ENCODE peak calls at places on chromosomes 3 and 15, in five cellular contexts. One of them, this sample, is unnamed.

GRCh38 chr3:151460240-151460639 is 621 bp downstream of the IGSF10 start:
- DNase-seq in upper lobe of right lung: no peak
- DNase-seq in heart right ventricle: no peak
- DNase-seq in ovary: no peak
- DNase-seq in CD8-positive, alpha-beta T cell: no peak
- DNase-seq in this sample: no peak

GRCh38 chr3:60399861-60400845 is 851.1 kb downstream of the FHIT start:
- DNase-seq in upper lobe of right lung: no peak
- DNase-seq in heart right ventricle: no peak
- DNase-seq in ovary: no peak
- DNase-seq in CD8-positive, alpha-beta T cell: no peak
- DNase-seq in this sample: no peak

GRCh38 chr15:62770111-62770660 is 272.4 kb upstream of the TPM1 start:
- DNase-seq in upper lobe of right lung: no peak
- DNase-seq in heart right ventricle: no peak
- DNase-seq in ovary: no peak
- DNase-seq in CD8-positive, alpha-beta T cell: no peak
- DNase-seq in this sample: no peak

GRCh38 chr3:111299070-111299672 is 227.6 kb downstream of the NECTIN3 start:
- DNase-seq in upper lobe of right lung: no peak
- DNase-seq in heart right ventricle: no peak
- DNase-seq in ovary: no peak
- DNase-seq in CD8-positive, alpha-beta T cell: no peak
- DNase-seq in this sample: no peak

GRCh38 chr3:153357436-153357835 is 195.4 kb downstream of the RAP2B start:
- DNase-seq in upper lobe of right lung: no peak
- DNase-seq in heart right ventricle: no peak
- DNase-seq in ovary: no peak
- DNase-seq in CD8-positive, alpha-beta T cell: no peak
- DNase-seq in this sample: no peak

GRCh38 chr3:172520332-172520831 is 2.8 kb downstream of the TNFSF10 start:
- DNase-seq in upper lobe of right lung: no peak
- DNase-seq in heart right ventricle: no peak
- DNase-seq in ovary: no peak
- DNase-seq in CD8-positive, alpha-beta T cell: no peak
- DNase-seq in this sample: no peak

GRCh38 chr3:72756900-72757299 is 91.3 kb downstream of the SHQ1 start:
- DNase-seq in upper lobe of right lung: no peak
- DNase-seq in heart right ventricle: no peak
- DNase-seq in ovary: no peak
- DNase-seq in CD8-positive, alpha-beta T cell: peak; percentile 31
- DNase-seq in this sample: no peak

GRCh38 chr15:31347981-31348803 is 21.6 kb downstream of the KLF13 start:
- DNase-seq in upper lobe of right lung: peak; percentile 55
- DNase-seq in heart right ventricle: no peak
- DNase-seq in ovary: no peak
- DNase-seq in CD8-positive, alpha-beta T cell: no peak
- DNase-seq in this sample: no peak

GRCh38 chr3:179526989-179527391 is 35.7 kb upstream of the ACTL6A start:
- DNase-seq in upper lobe of right lung: no peak
- DNase-seq in heart right ventricle: peak; percentile 85
- DNase-seq in ovary: peak; percentile 34
- DNase-seq in CD8-positive, alpha-beta T cell: no peak
- DNase-seq in this sample: no peak

GRCh38 chr15:77865701-77866100 is 211.8 kb downstream of the TBC1D2B start:
- DNase-seq in upper lobe of right lung: peak; percentile 40
- DNase-seq in heart right ventricle: no peak
- DNase-seq in ovary: peak; percentile 4
- DNase-seq in CD8-positive, alpha-beta T cell: no peak
- DNase-seq in this sample: no peak

GRCh38 chr15:77865106-77865630 is 212.3 kb downstream of the TBC1D2B start:
- DNase-seq in upper lobe of right lung: peak; percentile 43
- DNase-seq in heart right ventricle: no peak
- DNase-seq in ovary: no peak
- DNase-seq in CD8-positive, alpha-beta T cell: no peak
- DNase-seq in this sample: no peak

GRCh38 chr15:77863491-77864105 is 213.9 kb downstream of the TBC1D2B start:
- DNase-seq in upper lobe of right lung: peak; percentile 47
- DNase-seq in heart right ventricle: no peak
- DNase-seq in ovary: no peak
- DNase-seq in CD8-positive, alpha-beta T cell: no peak
- DNase-seq in this sample: no peak

GRCh38 chr15:77866186-77866585 is 211.3 kb downstream of the TBC1D2B start:
- DNase-seq in upper lobe of right lung: peak; percentile 32
- DNase-seq in heart right ventricle: no peak
- DNase-seq in ovary: peak; percentile 4
- DNase-seq in CD8-positive, alpha-beta T cell: no peak
- DNase-seq in this sample: no peak

GRCh38 chr15:77864211-77865105 is 213.1 kb downstream of the TBC1D2B start:
- DNase-seq in upper lobe of right lung: peak; percentile 63
- DNase-seq in heart right ventricle: no peak
- DNase-seq in ovary: peak; percentile 6
- DNase-seq in CD8-positive, alpha-beta T cell: no peak
- DNase-seq in this sample: no peak
- H3K9me3 ChIP-seq in upper lobe of right lung: no peaks in the 10 kb centered on the region
- H3K9me3 ChIP-seq in heart right ventricle: no peaks in the 10 kb centered on the region
- H3K9me3 ChIP-seq in ovary: no peaks in the 10 kb centered on the region
- H3K9me3 ChIP-seq in CD8-positive, alpha-beta T cell: no peaks in the 10 kb centered on the region
- H3K9me3 ChIP-seq in this sample: no peaks in the 10 kb centered on the region

GRCh38 chr15:69551391-69552056 is 98.9 kb downstream of the RPLP1 start:
- DNase-seq in upper lobe of right lung: no peak
- DNase-seq in heart right ventricle: no peak
- DNase-seq in ovary: no peak
- DNase-seq in CD8-positive, alpha-beta T cell: no peak
- DNase-seq in this sample: no peak

GRCh38 chr15:69546182-69546581 is 93.6 kb downstream of the RPLP1 start:
- DNase-seq in upper lobe of right lung: no peak
- DNase-seq in heart right ventricle: no peak
- DNase-seq in ovary: no peak
- DNase-seq in CD8-positive, alpha-beta T cell: no peak
- DNase-seq in this sample: no peak

GRCh38 chr15:69552057-69552815 is 99.6 kb downstream of the RPLP1 start:
- DNase-seq in upper lobe of right lung: no peak
- DNase-seq in heart right ventricle: no peak
- DNase-seq in ovary: no peak
- DNase-seq in CD8-positive, alpha-beta T cell: no peak
- DNase-seq in this sample: no peak

GRCh38 chr15:69548367-69548766 is 95.7 kb downstream of the RPLP1 start:
- DNase-seq in upper lobe of right lung: no peak
- DNase-seq in heart right ventricle: no peak
- DNase-seq in ovary: no peak
- DNase-seq in CD8-positive, alpha-beta T cell: no peak
- DNase-seq in this sample: no peak

GRCh38 chr15:69548771-69549170 is 96.2 kb downstream of the RPLP1 start:
- DNase-seq in upper lobe of right lung: no peak
- DNase-seq in heart right ventricle: peak; percentile 57
- DNase-seq in ovary: no peak
- DNase-seq in CD8-positive, alpha-beta T cell: no peak
- DNase-seq in this sample: no peak
- H3K9me3 ChIP-seq in upper lobe of right lung: peaks cover 9% of the 10 kb centered on the region
- H3K9me3 ChIP-seq in heart right ventricle: peaks cover 4% of the 10 kb centered on the region
- H3K9me3 ChIP-seq in ovary: no peaks in the 10 kb centered on the region
- H3K9me3 ChIP-seq in CD8-positive, alpha-beta T cell: peaks cover 7% of the 10 kb centered on the region
- H3K9me3 ChIP-seq in this sample: no peaks in the 10 kb centered on the region

GRCh38 chr3:147397155-147397888 is 9.0 kb downstream of the ZIC4 start:
- DNase-seq in upper lobe of right lung: no peak
- DNase-seq in heart right ventricle: no peak
- DNase-seq in ovary: no peak
- DNase-seq in CD8-positive, alpha-beta T cell: no peak
- DNase-seq in this sample: no peak
- H3K9me3 ChIP-seq in upper lobe of right lung: no peaks in the 10 kb centered on the region
- H3K9me3 ChIP-seq in heart right ventricle: no peaks in the 10 kb centered on the region
- H3K9me3 ChIP-seq in ovary: no peaks in the 10 kb centered on the region
- H3K9me3 ChIP-seq in CD8-positive, alpha-beta T cell: no peaks in the 10 kb centered on the region
- H3K9me3 ChIP-seq in this sample: no peaks in the 10 kb centered on the region

GRCh38 chr3:50545781-50546180 is 21.8 kb downstream of the C3orf18 start:
- DNase-seq in upper lobe of right lung: no peak
- DNase-seq in heart right ventricle: no peak
- DNase-seq in ovary: no peak
- DNase-seq in CD8-positive, alpha-beta T cell: no peak
- DNase-seq in this sample: no peak
- H3K9me3 ChIP-seq in upper lobe of right lung: no peaks in the 10 kb centered on the region
- H3K9me3 ChIP-seq in heart right ventricle: no peaks in the 10 kb centered on the region
- H3K9me3 ChIP-seq in ovary: no peaks in the 10 kb centered on the region
- H3K9me3 ChIP-seq in CD8-positive, alpha-beta T cell: no peaks in the 10 kb centered on the region
- H3K9me3 ChIP-seq in this sample: no peaks in the 10 kb centered on the region